ENCODE peak calls at places on chromosomes 5 and 9, in ten cellular contexts. V is ovary, Q is left ventricle myocardium inferior, Y is hepatocyte, L is heart right ventricle, M is MM.1S, H is colonic mucosa, D is psoas muscle, X is PC-3, Z is HCT116. C is an unnamed sample.

GRCh38 chr5:131268758-131269370 is 5.0 kb downstream of the CDC42SE2 start:
- DNase-seq in V (no peak), Q (no peak), Y (no peak), L (no peak), M (no peak), H (no peak), D (no peak), X (no peak), Z (no peak), C (no peak)

GRCh38 chr5:61051267-61051666 is 106.3 kb downstream of the NDUFAF2 start:
- DNase-seq in V (no peak), Q (no peak), Y (peak), L (no peak), M (no peak), H (no peak), D (no peak), X (peak), Z (peak), C (no peak)

GRCh38 chr5:147479949-147480348 is 29.9 kb downstream of the DPYSL3 start:
- DNase-seq in V (no peak), Q (no peak), Y (no peak), L (no peak), M (no peak), H (no peak), D (no peak), X (peak), Z (no peak), C (no peak)

GRCh38 chr9:22079873-22080341 is 70.8 kb upstream of the CDKN2B start:
- DNase-seq in V (no peak), Q (no peak), Y (no peak), L (no peak), M (no peak), H (no peak), D (no peak), X (no peak), Z (no peak), C (no peak)

GRCh38 chr5:177512736-177513380 is 3.2 kb upstream of the DOK3 start:
- DNase-seq in V (no peak), Q (no peak), Y (no peak), L (no peak), M (no peak), H (no peak), D (no peak), X (no peak), Z (no peak), C (no peak)

GRCh38 chr5:82153082-82153481 is 125.1 kb downstream of the RPS23 start:
- DNase-seq in V (no peak), Q (no peak), Y (no peak), L (no peak), M (no peak), H (no peak), D (no peak), X (no peak), Z (no peak), C (no peak)

GRCh38 chr5:164741376-164741775 is 1236.0 kb downstream of the MAT2B start:
- DNase-seq in V (no peak), Q (no peak), Y (no peak), L (no peak), M (peak), H (no peak), D (no peak), X (no peak), Z (no peak), C (no peak)

GRCh38 chr5:91383956-91384300 is 811 bp upstream of the ARRDC3 start:
- DNase-seq in V (no peak), Q (peak), Y (peak), L (peak), M (peak), H (peak), D (no peak), X (no peak), Z (no peak), C (no peak)

GRCh38 chr5:150159741-150160179 is 4.1 kb upstream of the PDGFRB start:
- DNase-seq in V (peak), Q (peak), Y (no peak), L (peak), M (no peak), H (no peak), D (peak), X (no peak), Z (no peak), C (peak)

GRCh38 chr5:100797863-100798262 is 105.2 kb downstream of the ST8SIA4 start:
- DNase-seq in V (no peak), Q (no peak), Y (no peak), L (no peak), M (no peak), H (no peak), D (no peak), X (peak), Z (no peak), C (peak)

GRCh38 chr5:133685402-133686018 is 73.2 kb upstream of the FSTL4 start:
- DNase-seq in V (no peak), Q (no peak), Y (no peak), L (no peak), M (no peak), H (no peak), D (no peak), X (no peak), Z (no peak), C (no peak)

GRCh38 chr5:39169081-39169480 is 50.3 kb downstream of the FYB1 start:
- DNase-seq in V (no peak), Q (no peak), Y (no peak), L (no peak), M (no peak), H (no peak), D (no peak), X (no peak), Z (no peak), C (no peak)

GRCh38 chr5:143019157-143019556 is 249.0 kb downstream of the ARHGAP26 start:
- DNase-seq in V (no peak), Q (no peak), Y (no peak), L (no peak), M (no peak), H (no peak), D (no peak), X (no peak), Z (no peak), C (no peak)

GRCh38 chr9:122991370-122991830 is 42.1 kb upstream of the GPR21 start:
- DNase-seq in V (peak), Q (no peak), Y (peak), L (no peak), M (peak), H (peak), D (peak), X (peak), Z (peak), C (peak)

GRCh38 chr5:172778223-172778814 is 7.3 kb upstream of the DUSP1 start:
- DNase-seq in V (peak), Q (no peak), Y (peak), L (no peak), M (no peak), H (peak), D (peak), X (peak), Z (peak), C (peak)

GRCh38 chr9:2356391-2356790 is 265.2 kb upstream of the VLDLR start:
- DNase-seq in V (no peak), Q (no peak), Y (no peak), L (no peak), M (no peak), H (no peak), D (no peak), X (peak), Z (no peak), C (peak)

GRCh38 chr5:74517700-74518099 is 122.8 kb downstream of the ENC1 start:
- DNase-seq in V (no peak), Q (no peak), Y (no peak), L (no peak), M (no peak), H (no peak), D (no peak), X (no peak), Z (no peak), C (peak)

GRCh38 chr5:38662088-38662487 is 105.6 kb upstream of the LIFR start:
- DNase-seq in V (no peak), Q (no peak), Y (no peak), L (no peak), M (no peak), H (no peak), D (no peak), X (no peak), Z (no peak), C (no peak)

GRCh38 chr5:1053391-1054017 is 44.9 kb downstream of the NKD2 start:
- DNase-seq in V (no peak), Q (peak), Y (no peak), L (peak), M (no peak), H (no peak), D (peak), X (no peak), Z (no peak), C (peak)

GRCh38 chr5:118430076-118430475 is 558.3 kb downstream of the DTWD2 start:
- DNase-seq in V (no peak), Q (no peak), Y (no peak), L (no peak), M (no peak), H (no peak), D (no peak), X (no peak), Z (no peak), C (no peak)

GRCh38 chr5:144880513-144880912 is 709.8 kb downstream of the KCTD16 start:
- DNase-seq in V (no peak), Q (no peak), Y (no peak), L (no peak), M (no peak), H (no peak), D (no peak), X (no peak), Z (no peak), C (no peak)

GRCh38 chr9:129748249-129748648 is 4.6 kb downstream of the PTGES start:
- DNase-seq in V (no peak), Q (no peak), Y (no peak), L (no peak), M (no peak), H (no peak), D (no peak), X (peak), Z (no peak), C (no peak)

GRCh38 chr9:93098236-93098946 is 2.4 kb downstream of the CARD19 start:
- DNase-seq in V (peak), Q (peak), Y (peak), L (peak), M (no peak), H (peak), D (peak), X (peak), Z (peak), C (peak)

GRCh38 chr5:65137631-65138030 is 344.1 kb downstream of the ADAMTS6 start:
- DNase-seq in V (no peak), Q (no peak), Y (peak), L (no peak), M (no peak), H (peak), D (no peak), X (no peak), Z (no peak), C (no peak)

GRCh38 chr5:34053133-34053532 is 10.1 kb upstream of the C1QTNF3 start:
- DNase-seq in V (no peak), Q (no peak), Y (peak), L (no peak), M (no peak), H (no peak), D (no peak), X (peak), Z (no peak), C (no peak)

GRCh38 chr9:107584186-107584585 is 94.6 kb upstream of the KLF4 start:
- DNase-seq in V (no peak), Q (no peak), Y (no peak), L (no peak), M (no peak), H (no peak), D (no peak), X (no peak), Z (no peak), C (no peak)

GRCh38 chr5:54581831-54582548 is 64.4 kb downstream of the SNX18 start:
- DNase-seq in V (no peak), Q (no peak), Y (no peak), L (no peak), M (no peak), H (no peak), D (no peak), X (no peak), Z (no peak), C (no peak)

GRCh38 chr5:7261049-7261448 is 134.9 kb upstream of the ADCY2 start:
- DNase-seq in V (no peak), Q (no peak), Y (peak), L (no peak), M (peak), H (peak), D (no peak), X (peak), Z (no peak), C (peak)

GRCh38 chr5:17314907-17315471 is 97.6 kb downstream of the BASP1 start:
- DNase-seq in V (no peak), Q (no peak), Y (no peak), L (no peak), M (peak), H (no peak), D (no peak), X (no peak), Z (no peak), C (peak)

GRCh38 chr9:108956098-108956533 is 21.9 kb downstream of the ABITRAM start:
- DNase-seq in V (no peak), Q (no peak), Y (no peak), L (no peak), M (no peak), H (no peak), D (no peak), X (no peak), Z (no peak), C (no peak)

GRCh38 chr9:83572524-83572923 is 34.3 kb upstream of the FRMD3 start:
- DNase-seq in V (no peak), Q (no peak), Y (peak), L (no peak), M (no peak), H (no peak), D (no peak), X (no peak), Z (no peak), C (peak)

GRCh38 chr5:23963449-23963848 is 456.0 kb downstream of the PRDM9 start:
- DNase-seq in V (no peak), Q (no peak), Y (no peak), L (no peak), M (no peak), H (no peak), D (no peak), X (no peak), Z (no peak), C (no peak)

DNA sequence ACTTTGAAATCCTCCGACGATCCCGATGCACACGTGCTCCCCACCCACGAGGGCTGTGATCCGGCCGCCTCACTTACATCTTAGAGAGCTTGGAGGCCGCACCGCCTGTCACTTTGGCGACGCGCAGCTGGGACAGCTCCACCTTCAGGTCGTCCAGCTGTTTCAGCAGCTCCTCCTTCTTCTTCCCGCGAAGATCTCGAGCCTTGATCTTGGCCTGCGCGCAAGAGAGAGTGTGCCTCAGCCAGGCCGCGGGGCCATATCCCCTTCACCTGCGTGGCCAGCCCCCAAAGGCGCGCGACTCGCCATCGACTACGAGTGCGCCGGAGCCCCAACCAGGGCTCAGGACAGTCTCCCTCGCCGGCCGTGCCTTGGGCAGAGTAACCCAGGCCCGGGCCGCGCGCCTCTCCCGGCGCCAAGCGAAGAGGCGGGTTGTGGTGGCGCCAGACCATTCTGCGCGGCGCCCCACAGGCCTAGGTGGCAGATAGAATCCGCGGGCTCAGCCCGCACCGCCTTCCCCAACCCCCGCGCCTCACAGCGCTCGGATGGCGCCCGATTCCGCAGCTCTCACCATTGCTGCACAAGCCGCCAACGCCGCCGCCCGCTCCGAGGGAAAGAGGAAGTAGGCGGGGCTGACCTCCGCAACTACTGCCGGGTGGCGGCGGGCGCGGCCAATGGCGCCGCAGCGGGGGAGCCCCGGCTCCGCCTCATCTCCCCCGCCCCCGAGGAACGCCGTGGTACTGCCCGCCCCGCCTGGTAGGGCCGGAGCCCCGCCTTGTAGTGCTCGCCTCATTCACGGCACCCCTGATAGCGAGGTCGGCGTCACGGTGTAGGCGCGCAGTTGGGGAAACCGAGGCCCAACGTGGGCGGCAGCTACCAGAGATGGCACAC is at the start of the genes ARPC5L and RPL35:
- DNase-seq in V (peak), Q (peak), Y (peak), L (peak), M (peak), H (peak), D (peak), X (peak), Z (peak), C (peak)
- TF ChIP-seq CTCF in V (peak), Q (no peak), Y (peak), L (peak), M (peak), H (peak), D (no peak), X (no peak), Z (peak), C (peak)

GRCh38 chr9:98306384-98307145 is 51.1 kb upstream of the TBC1D2 start:
- DNase-seq in V (no peak), Q (no peak), Y (no peak), L (no peak), M (no peak), H (no peak), D (no peak), X (no peak), Z (no peak), C (no peak)

GRCh38 chr9:98302938-98303337 is 47.5 kb upstream of the TBC1D2 start:
- DNase-seq in V (no peak), Q (no peak), Y (no peak), L (no peak), M (no peak), H (no peak), D (no peak), X (no peak), Z (no peak), C (no peak)

GRCh38 chr9:98302150-98302549 is 46.7 kb upstream of the TBC1D2 start:
- DNase-seq in V (no peak), Q (no peak), Y (no peak), L (no peak), M (no peak), H (no peak), D (no peak), X (no peak), Z (no peak), C (no peak)

GRCh38 chr9:98304381-98304780 is 48.9 kb upstream of the TBC1D2 start:
- DNase-seq in V (no peak), Q (no peak), Y (no peak), L (no peak), M (no peak), H (no peak), D (no peak), X (no peak), Z (no peak), C (no peak)

GRCh38 chr9:98303556-98304125 is 48.2 kb upstream of the TBC1D2 start:
- DNase-seq in V (no peak), Q (no peak), Y (no peak), L (no peak), M (no peak), H (no peak), D (no peak), X (no peak), Z (no peak), C (no peak)
- H3K27ac ChIP-seq in V (no peak), Q (no peak), Y (no peak), L (no peak), M (no peak), H (no peak), D (no peak), X (no peak), Z (no peak), C (no peak)

DNA sequence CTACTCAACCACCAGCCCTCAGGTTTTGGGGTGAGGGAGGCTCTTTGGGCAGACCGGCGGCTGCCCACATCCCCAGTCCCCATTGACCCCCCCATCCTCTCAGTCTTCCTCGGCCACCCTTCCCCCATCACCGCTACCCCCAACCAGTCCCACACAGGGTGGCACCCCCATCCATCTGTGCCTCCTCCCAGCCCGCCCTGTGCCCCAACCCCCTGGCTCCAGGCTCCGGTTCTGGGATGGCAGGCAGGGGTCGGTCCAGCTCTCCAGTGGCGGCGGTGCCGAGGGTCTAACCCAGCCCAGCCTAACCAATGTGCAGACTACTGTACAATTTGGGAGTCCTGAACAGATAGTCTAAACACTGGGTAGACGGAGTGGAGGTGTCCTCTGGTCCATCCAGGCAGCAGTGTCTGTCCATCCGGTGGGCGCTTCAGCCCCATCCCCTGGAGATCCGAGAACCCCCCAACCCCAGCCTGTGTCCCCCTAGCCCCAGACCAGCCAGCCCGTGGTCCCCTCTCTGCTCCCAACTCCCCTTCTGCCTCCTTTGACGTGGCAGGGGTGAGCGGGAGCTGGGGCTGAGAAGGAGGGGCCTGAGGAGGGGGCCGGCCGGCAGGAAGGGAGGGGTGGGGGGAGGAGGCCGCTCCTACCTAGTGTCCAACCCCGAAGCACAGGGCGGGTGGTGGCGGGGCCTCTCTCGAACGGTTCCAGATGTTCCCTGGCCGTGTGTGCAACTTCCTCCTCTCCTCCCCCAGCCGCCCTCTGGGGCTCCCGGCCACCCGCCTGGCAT is 31.2 kb downstream of the GOLGA2 start:
- DNase-seq in V (peak), Q (peak), Y (peak), L (peak), M (no peak), H (peak), D (peak), X (no peak), Z (no peak), C (peak)
- H3K4me3 ChIP-seq in V (peak), Q (peak), Y (peak), L (peak), M (no peak), H (no peak), D (peak), X (no peak), Z (no peak), C (no peak)

GRCh38 chr9:127203501-127204327 is 60.9 kb upstream of the GARNL3 start:
- DNase-seq in V (no peak), Q (peak), Y (no peak), L (no peak), M (no peak), H (no peak), D (no peak), X (no peak), Z (no peak), C (no peak)

GRCh38 chr9:127202461-127203139 is 62.0 kb upstream of the GARNL3 start:
- DNase-seq in V (no peak), Q (peak), Y (no peak), L (no peak), M (no peak), H (no peak), D (no peak), X (no peak), Z (no peak), C (no peak)

GRCh38 chr9:127206666-127207065 is 57.9 kb upstream of the GARNL3 start:
- DNase-seq in V (no peak), Q (no peak), Y (no peak), L (no peak), M (no peak), H (no peak), D (no peak), X (no peak), Z (no peak), C (no peak)

GRCh38 chr9:127205952-127206351 is 58.6 kb upstream of the GARNL3 start:
- DNase-seq in V (no peak), Q (no peak), Y (no peak), L (no peak), M (no peak), H (no peak), D (no peak), X (no peak), Z (no peak), C (no peak)

GRCh38 chr9:127204771-127205470 is 59.7 kb upstream of the GARNL3 start:
- DNase-seq in V (no peak), Q (peak), Y (peak), L (no peak), M (no peak), H (no peak), D (peak), X (peak), Z (no peak), C (peak)
- TF ChIP-seq CTCF in V (no peak), Q (peak), Y (peak), L (peak), M (no peak), H (no peak), D (peak), X (no peak), Z (peak), C (peak)